ENCODE peak calls at places on chromosomes 16 and 17, in four cellular contexts. One of them, this sample, is unnamed.

GRCh38 chr16:58591083-58591482 is 38.5 kb downstream of the CNOT1 start:
- DNase-seq in neural progenitor cell: no peak
- DNase-seq in upper lobe of right lung: no peak
- DNase-seq in left lung: no peak
- DNase-seq in this sample: no peak

GRCh38 chr17:2996208-2996855 is 67.1 kb downstream of the OR1D5 start:
- DNase-seq in neural progenitor cell: no peak
- DNase-seq in upper lobe of right lung: peak; percentile 46
- DNase-seq in left lung: no peak
- DNase-seq in this sample: no peak

GRCh38 chr16:74563828-74564263 is 43.1 kb downstream of the GLG1 start:
- DNase-seq in neural progenitor cell: no peak
- DNase-seq in upper lobe of right lung: no peak
- DNase-seq in left lung: peak; percentile 48
- DNase-seq in this sample: peak; percentile 65

GRCh38 chr16:50279142-50279865 is 13.0 kb downstream of the ADCY7 start:
- DNase-seq in neural progenitor cell: no peak
- DNase-seq in upper lobe of right lung: peak; percentile 88
- DNase-seq in left lung: peak; percentile 91
- DNase-seq in this sample: no peak

GRCh38 chr17:8056232-8056975 is 17.5 kb downstream of the ALOX15B start:
- DNase-seq in neural progenitor cell: no peak
- DNase-seq in upper lobe of right lung: peak; percentile 78
- DNase-seq in left lung: peak; percentile 84
- DNase-seq in this sample: peak; percentile 14

GRCh38 chr17:78919816-78920516 is 5.2 kb downstream of the TIMP2 start:
- DNase-seq in neural progenitor cell: no peak
- DNase-seq in upper lobe of right lung: no peak
- DNase-seq in left lung: no peak
- DNase-seq in this sample: no peak

GRCh38 chr16:307691-308312 is 24.8 kb downstream of the PDIA2 start:
- DNase-seq in neural progenitor cell: no peak
- DNase-seq in upper lobe of right lung: no peak
- DNase-seq in left lung: no peak
- DNase-seq in this sample: no peak

GRCh38 chr17:4492762-4493561 is 5.7 kb upstream of the SPNS2 start:
- DNase-seq in neural progenitor cell: peak; percentile 90
- DNase-seq in upper lobe of right lung: no peak
- DNase-seq in left lung: no peak
- DNase-seq in this sample: peak; percentile 4

GRCh38 chr16:85136705-85137322 is 24.5 kb upstream of the CIBAR2 start:
- DNase-seq in neural progenitor cell: no peak
- DNase-seq in upper lobe of right lung: peak; percentile 75
- DNase-seq in left lung: peak; percentile 68
- DNase-seq in this sample: no peak

GRCh38 chr17:78818932-78819331 is 21.7 kb downstream of the USP36 start:
- DNase-seq in neural progenitor cell: no peak
- DNase-seq in upper lobe of right lung: no peak
- DNase-seq in left lung: no peak
- DNase-seq in this sample: no peak

GRCh38 chr16:87570938-87571867 is 31.1 kb upstream of the JPH3 start:
- DNase-seq in neural progenitor cell: peak; percentile 73
- DNase-seq in upper lobe of right lung: peak; percentile 77
- DNase-seq in left lung: no peak
- DNase-seq in this sample: peak; percentile 58

GRCh38 chr17:67477687-67478086 is 100.6 kb downstream of the PITPNC1 start:
- DNase-seq in neural progenitor cell: no peak
- DNase-seq in upper lobe of right lung: no peak
- DNase-seq in left lung: no peak
- DNase-seq in this sample: peak; percentile 53

GRCh38 chr17:31584436-31585279 is 193.2 kb downstream of the RAB11FIP4 start:
- DNase-seq in neural progenitor cell: no peak
- DNase-seq in upper lobe of right lung: no peak
- DNase-seq in left lung: no peak
- DNase-seq in this sample: no peak

GRCh38 chr16:50555269-50555875 is 7.2 kb downstream of the NKD1 start:
- DNase-seq in neural progenitor cell: no peak
- DNase-seq in upper lobe of right lung: no peak
- DNase-seq in left lung: no peak
- DNase-seq in this sample: no peak

GRCh38 chr17:2403044-2403443 is 2.2 kb upstream of the MNT start:
- DNase-seq in neural progenitor cell: no peak
- DNase-seq in upper lobe of right lung: no peak
- DNase-seq in left lung: no peak
- DNase-seq in this sample: no peak

GRCh38 chr17:17628388-17629008 is 37.0 kb upstream of the PEMT start:
- DNase-seq in neural progenitor cell: no peak
- DNase-seq in upper lobe of right lung: no peak
- DNase-seq in left lung: no peak
- DNase-seq in this sample: no peak

GRCh38 chr17:14622622-14623101 is 321.8 kb downstream of the HS3ST3B1 start:
- DNase-seq in neural progenitor cell: no peak
- DNase-seq in upper lobe of right lung: no peak
- DNase-seq in left lung: no peak
- DNase-seq in this sample: no peak

GRCh38 chr16:2776500-2777139 is 460 bp downstream of the ELOB start:
- DNase-seq in neural progenitor cell: peak; percentile 72
- DNase-seq in upper lobe of right lung: peak; percentile 77
- DNase-seq in left lung: no peak
- DNase-seq in this sample: no peak

GRCh38 chr17:78929908-78930775 is 5.0 kb upstream of the TIMP2 start:
- DNase-seq in neural progenitor cell: no peak
- DNase-seq in upper lobe of right lung: no peak
- DNase-seq in left lung: no peak
- DNase-seq in this sample: no peak

GRCh38 chr16:24996731-24997130 is 18.4 kb downstream of the ARHGAP17 start:
- DNase-seq in neural progenitor cell: no peak
- DNase-seq in upper lobe of right lung: no peak
- DNase-seq in left lung: no peak
- DNase-seq in this sample: no peak

GRCh38 chr16:10983175-10983558 is 38.8 kb downstream of the CLEC16A start:
- DNase-seq in neural progenitor cell: no peak
- DNase-seq in upper lobe of right lung: no peak
- DNase-seq in left lung: no peak
- DNase-seq in this sample: no peak

GRCh38 chr17:76102944-76103273 is 678 bp downstream of the EXOC7 start:
- DNase-seq in neural progenitor cell: no peak
- DNase-seq in upper lobe of right lung: no peak
- DNase-seq in left lung: no peak
- DNase-seq in this sample: no peak

GRCh38 chr17:28133562-28133970 is 91.1 kb downstream of the NLK start:
- DNase-seq in neural progenitor cell: no peak
- DNase-seq in upper lobe of right lung: no peak
- DNase-seq in left lung: no peak
- DNase-seq in this sample: peak; percentile 79

GRCh38 chr17:32508926-32509325 is 22.1 kb downstream of the CDK5R1 start:
- DNase-seq in neural progenitor cell: no peak
- DNase-seq in upper lobe of right lung: no peak
- DNase-seq in left lung: no peak
- DNase-seq in this sample: no peak

GRCh38 chr17:4939554-4939803 is 367 bp downstream of the SLC25A11 start:
- DNase-seq in neural progenitor cell: no peak
- DNase-seq in upper lobe of right lung: peak; percentile 78
- DNase-seq in left lung: no peak
- DNase-seq in this sample: no peak

GRCh38 chr17:8862213-8863056 is 5.0 kb downstream of the PIK3R6 start:
- DNase-seq in neural progenitor cell: no peak
- DNase-seq in upper lobe of right lung: no peak
- DNase-seq in left lung: no peak
- DNase-seq in this sample: no peak

GRCh38 chr16:77738706-77739105 is 16.4 kb downstream of the NUDT7 start:
- DNase-seq in neural progenitor cell: no peak
- DNase-seq in upper lobe of right lung: no peak
- DNase-seq in left lung: no peak
- DNase-seq in this sample: no peak

GRCh38 chr17:9181640-9182039 is 160.3 kb downstream of the NTN1 start:
- DNase-seq in neural progenitor cell: no peak
- DNase-seq in upper lobe of right lung: no peak
- DNase-seq in left lung: no peak
- DNase-seq in this sample: no peak

GRCh38 chr17:7346761-7347614 is 5.0 kb upstream of the KCTD11 start:
- DNase-seq in neural progenitor cell: no peak
- DNase-seq in upper lobe of right lung: no peak
- DNase-seq in left lung: no peak
- DNase-seq in this sample: no peak

GRCh38 chr16:54291107-54291980 is 4.8 kb upstream of the IRX3 start:
- DNase-seq in neural progenitor cell: peak; percentile 64
- DNase-seq in upper lobe of right lung: no peak
- DNase-seq in left lung: no peak
- DNase-seq in this sample: no peak

GRCh38 chr16:56944954-56945839 is 13.3 kb downstream of the HERPUD1 start:
- DNase-seq in neural progenitor cell: no peak
- DNase-seq in upper lobe of right lung: no peak
- DNase-seq in left lung: no peak
- DNase-seq in this sample: no peak

GRCh38 chr17:67491009-67491677 is 114.1 kb downstream of the PITPNC1 start:
- DNase-seq in neural progenitor cell: peak; percentile 56
- DNase-seq in upper lobe of right lung: peak; percentile 87
- DNase-seq in left lung: peak; percentile 73
- DNase-seq in this sample: peak; percentile 98

GRCh38 chr17:72332367-72332766 is 211.5 kb downstream of the SOX9 start:
- DNase-seq in neural progenitor cell: no peak
- DNase-seq in upper lobe of right lung: no peak
- DNase-seq in left lung: no peak
- DNase-seq in this sample: no peak

GRCh38 chr17:33712120-33712519 is 419.0 kb upstream of the ASIC2 start:
- DNase-seq in neural progenitor cell: peak; percentile 6
- DNase-seq in upper lobe of right lung: no peak
- DNase-seq in left lung: no peak
- DNase-seq in this sample: no peak

DNA sequence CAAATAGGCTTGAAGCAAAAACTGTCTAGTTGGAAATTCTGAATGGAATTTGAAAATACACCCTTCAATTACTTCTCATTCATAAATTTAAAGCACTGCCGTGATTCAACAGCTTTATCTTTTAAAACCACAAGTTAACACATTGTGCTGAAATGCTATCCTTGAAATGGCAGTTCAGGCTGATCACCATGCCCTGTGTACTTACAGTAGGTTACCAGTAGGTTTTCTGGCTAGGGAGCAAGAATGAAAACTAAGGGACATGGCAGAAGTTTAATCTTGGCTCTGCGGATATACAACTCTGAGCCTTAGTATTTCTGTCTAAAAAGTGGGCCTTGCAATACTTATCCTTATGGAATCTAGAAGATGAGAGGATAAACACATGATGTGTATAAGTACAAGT is 28.0 kb downstream of the NXPH3 start:
- DNase-seq in neural progenitor cell: no peak
- DNase-seq in upper lobe of right lung: no peak
- DNase-seq in left lung: no peak
- DNase-seq in this sample: no peak
- TF ChIP-seq CTCF in neural progenitor cell: peak; percentile 29
- TF ChIP-seq CTCF in upper lobe of right lung: no peak
- TF ChIP-seq CTCF in left lung: no peak
- TF ChIP-seq CTCF in this sample: peak; percentile 45

GRCh38 chr16:82736161-82736697 is 109.5 kb downstream of the CDH13 start:
- DNase-seq in neural progenitor cell: no peak
- DNase-seq in upper lobe of right lung: no peak
- DNase-seq in left lung: no peak
- DNase-seq in this sample: no peak

GRCh38 chr16:82741073-82741615 is 114.4 kb downstream of the CDH13 start:
- DNase-seq in neural progenitor cell: no peak
- DNase-seq in upper lobe of right lung: no peak
- DNase-seq in left lung: no peak
- DNase-seq in this sample: peak; percentile 45

GRCh38 chr16:82735176-82735575 is 108.4 kb downstream of the CDH13 start:
- DNase-seq in neural progenitor cell: no peak
- DNase-seq in upper lobe of right lung: no peak
- DNase-seq in left lung: no peak
- DNase-seq in this sample: no peak

GRCh38 chr16:82735696-82736095 is 108.9 kb downstream of the CDH13 start:
- DNase-seq in neural progenitor cell: no peak
- DNase-seq in upper lobe of right lung: no peak
- DNase-seq in left lung: no peak
- DNase-seq in this sample: no peak

GRCh38 chr16:82738699-82739098 is 111.9 kb downstream of the CDH13 start:
- DNase-seq in neural progenitor cell: no peak
- DNase-seq in upper lobe of right lung: no peak
- DNase-seq in left lung: no peak
- DNase-seq in this sample: peak; percentile 17
- TF ChIP-seq CTCF in neural progenitor cell: peak; percentile 36
- TF ChIP-seq CTCF in upper lobe of right lung: no peak
- TF ChIP-seq CTCF in left lung: no peak
- TF ChIP-seq CTCF in this sample: peak; percentile 69

DNA sequence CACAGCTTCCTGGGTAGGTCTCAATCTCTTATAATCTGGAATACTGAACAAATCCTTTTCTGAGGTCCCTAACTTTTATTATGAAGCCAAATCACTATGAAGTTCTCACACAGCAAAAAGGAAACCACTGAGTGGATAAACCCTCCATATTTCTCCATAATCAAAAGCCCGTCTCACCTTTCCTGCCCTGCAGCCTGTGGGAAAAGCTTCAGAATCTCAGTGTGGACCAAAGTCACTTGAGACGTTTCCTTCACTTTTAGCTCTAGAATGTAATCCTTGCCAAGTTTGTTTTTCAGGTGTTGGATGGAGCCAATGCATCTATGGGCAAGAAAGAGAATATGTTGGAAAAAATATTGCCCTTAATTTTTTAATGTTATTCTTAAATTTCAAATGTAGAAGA is 22.0 kb upstream of the ABCA9 start:
- DNase-seq in neural progenitor cell: no peak
- DNase-seq in upper lobe of right lung: no peak
- DNase-seq in left lung: no peak
- DNase-seq in this sample: no peak
- TF ChIP-seq CTCF in neural progenitor cell: no peak
- TF ChIP-seq CTCF in upper lobe of right lung: no peak
- TF ChIP-seq CTCF in left lung: no peak
- TF ChIP-seq CTCF in this sample: no peak

GRCh38 chr17:37413875-37414519 is 7.3 kb downstream of the TADA2A start:
- DNase-seq in neural progenitor cell: no peak
- DNase-seq in upper lobe of right lung: no peak
- DNase-seq in left lung: no peak
- DNase-seq in this sample: peak; percentile 6
- TF ChIP-seq CTCF in neural progenitor cell: peak; percentile 25
- TF ChIP-seq CTCF in upper lobe of right lung: peak; percentile 10
- TF ChIP-seq CTCF in left lung: no peak
- TF ChIP-seq CTCF in this sample: peak; percentile 69

This sample was measured in HFFc6.